ENCODE peak calls at places on chromosomes 11 and 22, in ten cellular contexts. H, O, X, F, A, P, R, M, N and J are unnamed samples.

GRCh38 chr11:360326-361280 is 8.7 kb upstream of the B4GALNT4 start:
- DNase-seq in M (no peak), X (no peak), P (no peak), A (no peak), F (no peak), N (no peak), R (no peak), O (no peak), H (no peak), J (no peak)

GRCh38 chr22:31682751-31683150 is 20.7 kb upstream of the PISD start:
- DNase-seq in P (no peak), X (no peak), A (no peak), O (no peak), R (no peak), N (no peak), M (no peak), H (no peak), F (no peak), J (no peak)

GRCh38 chr11:107691003-107691402 is 20.9 kb downstream of the SLN start:
- DNase-seq in X (no peak), P (peak), H (no peak), O (peak), R (no peak), A (no peak), F (no peak), M (no peak), N (no peak), J (no peak)

GRCh38 chr11:90856790-90857189 is 633.9 kb upstream of the CHORDC1 start:
- DNase-seq in F (no peak), P (no peak), H (no peak), N (no peak), R (no peak), X (no peak), A (no peak), O (no peak), M (no peak), J (no peak)

GRCh38 chr11:114134870-114135269 is 75.4 kb downstream of the ZBTB16 start:
- DNase-seq in M (no peak), A (no peak), H (no peak), N (no peak), X (no peak), P (peak), O (peak), R (no peak), F (no peak), J (no peak)

GRCh38 chr11:67252831-67253239 is 13.4 kb upstream of the GRK2 start:
- DNase-seq in H (peak), M (no peak), X (peak), R (no peak), P (peak), A (no peak), O (peak), N (no peak), F (no peak), J (no peak)

GRCh38 chr22:31212783-31213626 is 907 bp downstream of the LIMK2 start:
- DNase-seq in M (no peak), F (no peak), R (no peak), H (peak), A (no peak), P (no peak), N (no peak), O (peak), X (no peak), J (no peak)

GRCh38 chr22:30426395-30427353 is 1.1 kb downstream of the MTFP1 start:
- DNase-seq in P (peak), F (peak), A (peak), X (peak), H (peak), M (no peak), R (peak), O (peak), N (peak), J (peak)

GRCh38 chr11:95092549-95093324 is 3.1 kb downstream of the ENDOD1 start:
- DNase-seq in P (peak), M (peak), N (peak), R (no peak), O (peak), A (no peak), H (no peak), X (peak), F (no peak), J (no peak)

GRCh38 chr11:5550440-5551095 is 2.2 kb upstream of the OR52H1 start:
- DNase-seq in N (no peak), O (peak), R (no peak), P (peak), X (no peak), A (no peak), F (no peak), H (no peak), M (peak), J (no peak)

GRCh38 chr22:39526736-39527171 is 5.8 kb downstream of the RPS19BP1 start:
- DNase-seq in H (no peak), X (no peak), F (no peak), O (no peak), N (no peak), R (no peak), A (peak), P (no peak), M (no peak), J (no peak)

GRCh38 chr11:114790910-114791309 is 112.6 kb downstream of the NXPE2 start:
- DNase-seq in P (no peak), O (no peak), X (no peak), F (no peak), H (no peak), R (no peak), N (no peak), A (no peak), M (no peak), J (no peak)

GRCh38 chr22:27885977-27886842 is 32.8 kb downstream of the PITPNB start:
- DNase-seq in F (peak), R (peak), O (peak), M (peak), H (no peak), P (peak), X (peak), N (peak), A (peak), J (peak)

GRCh38 chr22:49960967-49961600 is 512 bp downstream of the PIM3 start:
- DNase-seq in O (peak), M (no peak), F (no peak), N (no peak), X (no peak), H (peak), A (no peak), R (no peak), P (peak), J (peak)

GRCh38 chr11:18768472-18768901 is 23.1 kb downstream of the PTPN5 start:
- DNase-seq in M (no peak), N (no peak), O (no peak), P (no peak), A (no peak), X (no peak), H (no peak), R (no peak), F (no peak), J (no peak)

GRCh38 chr11:116500002-116500832 is 272.6 kb downstream of the BUD13 start:
- DNase-seq in M (no peak), R (no peak), H (no peak), F (no peak), O (no peak), N (no peak), A (no peak), X (no peak), P (no peak), J (no peak)

GRCh38 chr11:73312806-73313403 is 4.8 kb downstream of the ARHGEF17 start:
- DNase-seq in N (no peak), R (no peak), H (no peak), P (peak), O (peak), A (no peak), F (no peak), M (no peak), X (no peak), J (no peak)

GRCh38 chr22:41301085-41302015 is at the start of gene ZC3H7B:
- DNase-seq in P (peak), N (peak), R (peak), A (peak), O (peak), F (peak), X (peak), H (peak), M (peak), J (peak)

GRCh38 chr11:134049303-134049702 is 19.6 kb upstream of the JAM3 start:
- DNase-seq in O (no peak), X (no peak), R (no peak), F (no peak), A (no peak), N (no peak), M (no peak), H (no peak), P (no peak), J (no peak)

GRCh38 chr11:70834984-70835560 is 417.3 kb downstream of the SHANK2 start:
- DNase-seq in O (no peak), H (no peak), M (no peak), A (no peak), R (no peak), P (no peak), N (no peak), X (no peak), F (no peak), J (no peak)

GRCh38 chr11:117883063-117883462 is 6.6 kb upstream of the FXYD6 start:
- DNase-seq in O (no peak), A (no peak), X (no peak), N (no peak), F (no peak), R (no peak), M (no peak), P (no peak), H (no peak), J (no peak)

GRCh38 chr22:38802671-38803121 is 8.8 kb upstream of the DNAL4 start:
- DNase-seq in X (no peak), F (no peak), O (peak), M (peak), R (no peak), H (peak), N (no peak), A (no peak), P (peak), J (no peak)

GRCh38 chr11:33461726-33462125 is 204.5 kb downstream of the HIPK3 start:
- DNase-seq in R (no peak), X (no peak), N (no peak), O (peak), A (peak), F (no peak), H (no peak), M (no peak), P (no peak), J (no peak)

GRCh38 chr11:16356751-16357365 is 512 bp upstream of the SOX6 start:
- DNase-seq in R (no peak), N (no peak), X (no peak), H (peak), M (peak), F (no peak), P (peak), A (no peak), O (peak), J (no peak)

GRCh38 chr11:25065711-25066110 is 568.9 kb downstream of the LUZP2 start:
- DNase-seq in F (no peak), N (no peak), A (no peak), R (no peak), O (peak), M (peak), P (no peak), X (no peak), H (no peak), J (no peak)

GRCh38 chr11:112212710-112213109 is 13.5 kb upstream of the PTS start:
- DNase-seq in X (no peak), O (no peak), N (no peak), M (no peak), F (no peak), P (no peak), R (no peak), A (no peak), H (no peak), J (no peak)

GRCh38 chr11:61922539-61922938 is 5.2 kb upstream of the RAB3IL1 start:
- DNase-seq in N (no peak), H (peak), P (peak), A (no peak), M (no peak), F (no peak), X (peak), R (no peak), O (peak), J (no peak)

GRCh38 chr22:17368727-17369552 is at the start of gene CECR2:
- DNase-seq in N (peak), X (no peak), P (no peak), A (peak), M (no peak), F (peak), H (peak), R (no peak), O (no peak), J (peak)

GRCh38 chr11:7577883-7578242 is 64.1 kb downstream of the PPFIBP2 start:
- DNase-seq in R (no peak), F (peak), M (no peak), P (peak), N (no peak), O (peak), A (peak), H (no peak), X (peak), J (no peak)

GRCh38 chr11:101860694-101861371 is 54.0 kb upstream of the CEP126 start:
- DNase-seq in H (peak), X (peak), P (peak), M (no peak), A (peak), R (no peak), O (peak), N (peak), F (peak), J (peak)